ENCODE peak calls at places on chromosomes 3 and 15, in ten cellular contexts. F is mammary epithelial cell; A is neural progenitor cell; D is GM23248; W is PC-3; S is K562; M is ovary; B is aorta; V is CD8-positive, alpha-beta T cell; G is A549. L is an unnamed sample.

GRCh38 chr15:91047545-91048199 is 25.3 kb upstream of the VPS33B start:
- DNase-seq in A (no peak), W (peak), B (no peak), G (no peak), S (no peak), D (no peak), M (no peak), V (no peak), F (no peak), L (no peak)

GRCh38 chr15:51775967-51776816 is 24.8 kb downstream of the TMOD2 start:
- DNase-seq in V (peak), W (peak), S (peak), D (peak), B (no peak), A (peak), G (peak), M (peak), F (peak), L (peak)

GRCh38 chr15:22253676-22254408 is 173.5 kb downstream of the OR4M2 start:
- DNase-seq in V (no peak), S (no peak), G (no peak), A (no peak), B (no peak), F (no peak), M (no peak), W (no peak), D (no peak), L (no peak)

GRCh38 chr3:129824926-129825541 is 68.5 kb downstream of the TMCC1 start:
- DNase-seq in S (peak), W (peak), G (peak), B (no peak), A (peak), F (peak), D (peak), V (peak), M (no peak), L (no peak)

GRCh38 chr3:169150874-169151273 is 512.6 kb downstream of the MECOM start:
- DNase-seq in M (no peak), D (no peak), A (no peak), B (no peak), G (no peak), S (no peak), W (no peak), F (no peak), V (no peak), L (no peak)

GRCh38 chr3:52091566-52092290 is 35.4 kb upstream of the DUSP7 start:
- DNase-seq in F (no peak), S (no peak), B (peak), G (no peak), M (peak), W (no peak), V (no peak), A (no peak), D (peak), L (peak)

GRCh38 chr3:178703268-178703975 is 167.2 kb downstream of the KCNMB2 start:
- DNase-seq in M (no peak), S (peak), A (no peak), W (peak), F (peak), B (no peak), V (no peak), D (peak), G (no peak), L (no peak)

GRCh38 chr3:108546249-108546648 is 35.9 kb upstream of the MYH15 start:
- DNase-seq in M (no peak), B (no peak), D (no peak), A (no peak), S (no peak), F (no peak), V (no peak), W (no peak), G (no peak), L (no peak)

DNA sequence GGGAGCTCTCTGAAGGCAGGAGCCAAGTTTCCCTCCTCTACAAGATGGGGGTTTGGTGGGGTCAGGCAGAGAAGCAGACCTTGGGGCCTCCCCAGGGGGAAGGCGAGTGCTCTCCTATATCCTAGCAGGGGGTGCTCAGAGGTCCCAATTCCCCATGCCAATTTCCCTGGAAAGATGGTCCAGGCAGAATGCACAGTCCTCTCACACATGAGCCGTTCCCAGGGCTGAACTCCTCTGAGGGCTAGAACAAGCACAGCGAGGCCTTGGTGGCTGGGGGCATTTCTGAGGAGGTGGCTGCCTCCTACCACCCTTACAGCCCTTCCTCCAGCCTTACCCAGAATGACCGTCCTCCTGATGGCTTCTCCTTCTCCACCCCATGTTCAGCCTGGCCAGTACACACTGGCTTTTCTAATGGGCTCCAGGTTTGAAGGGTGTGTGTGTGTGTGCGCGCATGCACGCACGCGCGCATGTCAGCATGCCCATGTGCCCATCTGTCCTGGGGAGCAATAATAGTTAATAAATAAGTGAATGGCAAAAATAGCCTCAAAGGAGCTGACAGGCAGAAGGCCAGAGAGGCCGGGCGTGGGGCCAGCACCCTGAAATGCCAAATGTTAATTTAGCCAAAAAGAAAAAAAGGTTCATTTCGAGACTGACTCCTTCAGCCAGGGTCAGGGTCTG is 24.4 kb downstream of the ADCY5 start:
- DNase-seq in F (no peak), V (no peak), M (peak), G (no peak), W (no peak), A (no peak), D (no peak), S (no peak), B (peak), L (no peak)
- H3K27ac ChIP-seq in F (no peak), V (no peak), M (peak), G (no peak), W (no peak), A (no peak), D (no peak), S (no peak), B (peak), L (peak)

GRCh38 chr3:110067527-110067926 is 730.2 kb upstream of the DPPA4 start:
- DNase-seq in B (no peak), F (no peak), A (no peak), V (no peak), D (no peak), S (no peak), G (no peak), M (no peak), W (no peak), L (no peak)
- H3K27ac ChIP-seq in B (no peak), F (no peak), A (no peak), V (no peak), D (no peak), S (no peak), G (no peak), M (no peak), W (no peak), L (no peak)

GRCh38 chr15:62824111-62824737 is 218.3 kb upstream of the TPM1 start:
- DNase-seq in A (no peak), B (no peak), G (peak), V (no peak), S (no peak), D (peak), M (no peak), W (peak), F (peak), L (no peak)
- H3K27ac ChIP-seq in A (no peak), B (no peak), G (peak), V (no peak), S (no peak), D (peak), M (no peak), W (no peak), F (peak), L (no peak)

DNA sequence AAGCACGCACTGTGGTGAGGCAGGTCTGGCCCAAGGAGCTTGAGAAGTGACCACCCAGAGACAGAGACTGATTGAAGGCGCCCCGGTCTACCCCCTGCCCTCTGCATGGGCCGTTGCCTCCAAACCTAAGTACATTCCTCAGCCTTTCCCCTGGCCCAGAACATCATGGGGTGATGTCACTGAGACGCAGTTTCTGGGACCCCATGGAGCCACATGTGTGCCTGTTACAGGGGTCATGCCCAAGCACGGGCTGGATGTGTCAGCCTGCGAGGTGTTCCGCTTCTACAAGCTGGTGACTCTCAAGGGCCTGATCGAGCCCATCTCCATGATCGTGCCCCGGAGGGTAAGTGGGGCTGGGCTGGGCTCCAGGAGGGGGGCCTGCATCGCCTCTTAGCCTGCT is 102.2 kb downstream of the ANP32A start:
- DNase-seq in F (no peak), A (no peak), B (no peak), W (no peak), D (no peak), V (no peak), M (no peak), S (no peak), G (no peak), L (no peak)
- H3K27ac ChIP-seq in F (no peak), A (no peak), B (no peak), W (no peak), D (no peak), V (no peak), M (no peak), S (no peak), G (no peak), L (no peak)

L was measured in caudate nucleus.